ENCODE peak calls at places on chromosomes 12 and 14, in six cellular contexts. One of them, this sample, is unnamed.

GRCh38 chr14:59252772-59253500 is 64.5 kb downstream of the DAAM1 start:
- DNase-seq in PC-3: no peak
- DNase-seq in kidney: no peak
- DNase-seq in HFF-Myc: no peak
- DNase-seq in AG09309: no peak
- DNase-seq in uterus: no peak
- DNase-seq in this sample: no peak

GRCh38 chr12:118060301-118061010 is 523 bp downstream of the WSB2 start:
- DNase-seq in PC-3: peak; percentile 38
- DNase-seq in kidney: peak; percentile 89
- DNase-seq in HFF-Myc: no peak
- DNase-seq in AG09309: no peak
- DNase-seq in uterus: peak; percentile 51
- DNase-seq in this sample: no peak

GRCh38 chr12:112577473-112578334 is 159.0 kb downstream of the PTPN11 start:
- DNase-seq in PC-3: no peak
- DNase-seq in kidney: no peak
- DNase-seq in HFF-Myc: no peak
- DNase-seq in AG09309: no peak
- DNase-seq in uterus: no peak
- DNase-seq in this sample: no peak

GRCh38 chr12:96994900-96995299 is 87.8 kb downstream of the NEDD1 start:
- DNase-seq in PC-3: no peak
- DNase-seq in kidney: no peak
- DNase-seq in HFF-Myc: no peak
- DNase-seq in AG09309: no peak
- DNase-seq in uterus: no peak
- DNase-seq in this sample: no peak

GRCh38 chr14:40188006-40188405 is 755.8 kb upstream of the FBXO33 start:
- DNase-seq in PC-3: peak; percentile 78
- DNase-seq in kidney: no peak
- DNase-seq in HFF-Myc: no peak
- DNase-seq in AG09309: no peak
- DNase-seq in uterus: no peak
- DNase-seq in this sample: peak; percentile 3

GRCh38 chr12:104285740-104286537 is 17.6 kb upstream of the EID3 start:
- DNase-seq in PC-3: peak; percentile 94
- DNase-seq in kidney: no peak
- DNase-seq in HFF-Myc: no peak
- DNase-seq in AG09309: no peak
- DNase-seq in uterus: no peak
- DNase-seq in this sample: no peak

GRCh38 chr14:68795602-68796417 is 2.9 kb upstream of the ZFP36L1 start:
- DNase-seq in PC-3: peak; percentile 84
- DNase-seq in kidney: peak; percentile 95
- DNase-seq in HFF-Myc: no peak
- DNase-seq in AG09309: no peak
- DNase-seq in uterus: peak; percentile 87
- DNase-seq in this sample: no peak

GRCh38 chr12:132056959-132057358 is 87.2 kb downstream of the DDX51 start:
- DNase-seq in PC-3: peak; percentile 26
- DNase-seq in kidney: no peak
- DNase-seq in HFF-Myc: no peak
- DNase-seq in AG09309: no peak
- DNase-seq in uterus: no peak
- DNase-seq in this sample: no peak

GRCh38 chr12:89280833-89281533 is 71.3 kb downstream of the DUSP6 start:
- DNase-seq in PC-3: peak; percentile 29
- DNase-seq in kidney: peak; percentile 39
- DNase-seq in HFF-Myc: no peak
- DNase-seq in AG09309: no peak
- DNase-seq in uterus: no peak
- DNase-seq in this sample: no peak

GRCh38 chr12:46492471-46493351 is 120.1 kb upstream of the SLC38A2 start:
- DNase-seq in PC-3: peak; percentile 89
- DNase-seq in kidney: no peak
- DNase-seq in HFF-Myc: peak; percentile 64
- DNase-seq in AG09309: peak; percentile 44
- DNase-seq in uterus: no peak
- DNase-seq in this sample: peak; percentile 80

GRCh38 chr14:68627868-68628604 is 164.8 kb downstream of the ZFP36L1 start:
- DNase-seq in PC-3: peak; percentile 28
- DNase-seq in kidney: peak; percentile 82
- DNase-seq in HFF-Myc: no peak
- DNase-seq in AG09309: no peak
- DNase-seq in uterus: no peak
- DNase-seq in this sample: no peak

GRCh38 chr12:132319991-132320570 is 9.3 kb downstream of the GALNT9 start:
- DNase-seq in PC-3: no peak
- DNase-seq in kidney: peak; percentile 60
- DNase-seq in HFF-Myc: no peak
- DNase-seq in AG09309: no peak
- DNase-seq in uterus: no peak
- DNase-seq in this sample: no peak

GRCh38 chr12:33439587-33440011 is at the start of gene SYT10:
- DNase-seq in PC-3: no peak
- DNase-seq in kidney: peak; percentile 54
- DNase-seq in HFF-Myc: no peak
- DNase-seq in AG09309: no peak
- DNase-seq in uterus: no peak
- DNase-seq in this sample: no peak

GRCh38 chr12:13425766-13426165 is 229.2 kb downstream of the EMP1 start:
- DNase-seq in PC-3: peak; percentile 71
- DNase-seq in kidney: no peak
- DNase-seq in HFF-Myc: no peak
- DNase-seq in AG09309: peak; percentile 31
- DNase-seq in uterus: no peak
- DNase-seq in this sample: peak; percentile 76

GRCh38 chr12:25796523-25797000 is 161.9 kb upstream of the RASSF8 start:
- DNase-seq in PC-3: peak; percentile 67
- DNase-seq in kidney: no peak
- DNase-seq in HFF-Myc: no peak
- DNase-seq in AG09309: no peak
- DNase-seq in uterus: no peak
- DNase-seq in this sample: no peak

GRCh38 chr12:103712191-103712590 is 125.1 kb downstream of the STAB2 start:
- DNase-seq in PC-3: no peak
- DNase-seq in kidney: no peak
- DNase-seq in HFF-Myc: no peak
- DNase-seq in AG09309: no peak
- DNase-seq in uterus: no peak
- DNase-seq in this sample: no peak

GRCh38 chr14:103695331-103696026 is 19.8 kb downstream of the XRCC3 start:
- DNase-seq in PC-3: no peak
- DNase-seq in kidney: peak; percentile 46
- DNase-seq in HFF-Myc: no peak
- DNase-seq in AG09309: no peak
- DNase-seq in uterus: peak; percentile 13
- DNase-seq in this sample: no peak

GRCh38 chr14:34782031-34782430 is 67.6 kb upstream of the CFL2 start:
- DNase-seq in PC-3: no peak
- DNase-seq in kidney: no peak
- DNase-seq in HFF-Myc: no peak
- DNase-seq in AG09309: no peak
- DNase-seq in uterus: no peak
- DNase-seq in this sample: no peak

GRCh38 chr14:96271421-96271762 is 15.4 kb downstream of the BDKRB1 start:
- DNase-seq in PC-3: no peak
- DNase-seq in kidney: no peak
- DNase-seq in HFF-Myc: no peak
- DNase-seq in AG09309: no peak
- DNase-seq in uterus: no peak
- DNase-seq in this sample: no peak

GRCh38 chr12:89671469-89671868 is 37.2 kb downstream of the ATP2B1 start:
- DNase-seq in PC-3: no peak
- DNase-seq in kidney: no peak
- DNase-seq in HFF-Myc: no peak
- DNase-seq in AG09309: peak; percentile 48
- DNase-seq in uterus: no peak
- DNase-seq in this sample: peak; percentile 50

GRCh38 chr14:92039073-92039719 is 663 bp downstream of the TRIP11 start:
- DNase-seq in PC-3: peak; percentile 63
- DNase-seq in kidney: peak; percentile 82
- DNase-seq in HFF-Myc: peak; percentile 36
- DNase-seq in AG09309: peak; percentile 13
- DNase-seq in uterus: no peak
- DNase-seq in this sample: no peak

GRCh38 chr14:92037989-92038388 is 1.9 kb downstream of the TRIP11 start:
- DNase-seq in PC-3: peak; percentile 6
- DNase-seq in kidney: no peak
- DNase-seq in HFF-Myc: no peak
- DNase-seq in AG09309: no peak
- DNase-seq in uterus: no peak
- DNase-seq in this sample: no peak

GRCh38 chr14:92040431-92041040 is 677 bp upstream of the TRIP11 start:
- DNase-seq in PC-3: peak; percentile 28
- DNase-seq in kidney: no peak
- DNase-seq in HFF-Myc: no peak
- DNase-seq in AG09309: no peak
- DNase-seq in uterus: no peak
- DNase-seq in this sample: no peak

GRCh38 chr14:92039720-92040430 is at the start of gene TRIP11:
- DNase-seq in PC-3: peak; percentile 90
- DNase-seq in kidney: peak; percentile 97
- DNase-seq in HFF-Myc: peak; percentile 63
- DNase-seq in AG09309: peak; percentile 74
- DNase-seq in uterus: peak; percentile 86
- DNase-seq in this sample: no peak

DNA sequence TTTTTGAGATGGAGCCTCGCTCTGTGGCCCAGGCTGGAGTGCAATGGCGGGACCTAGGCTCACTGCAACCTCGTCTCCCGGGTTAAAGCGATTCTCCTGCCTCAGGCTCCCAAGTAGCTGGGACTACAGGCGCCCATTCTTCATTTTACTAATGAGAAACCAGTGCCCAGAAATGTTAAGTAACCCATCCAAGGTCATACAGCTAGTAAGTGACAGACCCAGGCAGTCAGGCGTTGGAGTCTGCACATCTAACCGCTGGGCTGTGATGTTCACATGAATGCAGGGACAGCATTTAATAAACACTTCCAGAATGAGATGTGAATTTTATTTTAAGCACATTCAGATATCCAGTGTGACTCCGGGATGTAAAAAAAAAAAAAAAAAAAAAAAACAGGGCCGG is 1.3 kb upstream of the TRIP11 start:
- DNase-seq in PC-3: no peak
- DNase-seq in kidney: no peak
- DNase-seq in HFF-Myc: no peak
- DNase-seq in AG09309: no peak
- DNase-seq in uterus: no peak
- DNase-seq in this sample: no peak
- H3K4me3 ChIP-seq in PC-3: peak overlapping the region; percentile 92
- H3K4me3 ChIP-seq in kidney: peak overlapping the region; percentile 97
- H3K4me3 ChIP-seq in HFF-Myc: peak overlapping the region; percentile 78
- H3K4me3 ChIP-seq in AG09309: no peak overlapping the region
- H3K4me3 ChIP-seq in uterus: peak overlapping the region; percentile 52
- H3K4me3 ChIP-seq in this sample: peak overlapping the region; percentile 81

DNA sequence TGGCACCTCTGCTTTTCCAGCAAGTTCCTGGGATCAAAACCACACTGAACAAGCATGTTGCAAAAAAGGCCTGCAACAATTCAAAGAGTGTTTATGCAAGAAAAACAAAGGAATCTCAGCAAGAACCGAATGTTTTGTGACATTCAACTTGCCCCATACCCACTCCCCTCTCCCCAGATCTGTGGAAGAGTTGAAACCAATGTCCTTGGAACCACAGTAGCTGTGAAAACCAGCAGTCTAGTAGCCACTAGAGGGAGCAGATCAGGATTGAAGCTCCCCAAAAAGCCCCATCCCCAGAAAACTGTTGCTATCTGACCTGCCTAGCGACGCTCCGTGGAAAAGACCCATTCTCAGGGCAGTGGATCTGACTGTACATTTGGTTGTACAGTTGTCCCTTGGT is 27.1 kb downstream of the PRKAB1 start:
- DNase-seq in PC-3: peak; percentile 32
- DNase-seq in kidney: no peak
- DNase-seq in HFF-Myc: no peak
- DNase-seq in AG09309: no peak
- DNase-seq in uterus: no peak
- DNase-seq in this sample: no peak
- TF ChIP-seq CTCF in PC-3: peak; percentile 70
- TF ChIP-seq CTCF in kidney: peak; percentile 42
- TF ChIP-seq CTCF in HFF-Myc: peak; percentile 65
- TF ChIP-seq CTCF in AG09309: peak; percentile 63
- TF ChIP-seq CTCF in uterus: no peak
- TF ChIP-seq CTCF in this sample: peak; percentile 75

DNA sequence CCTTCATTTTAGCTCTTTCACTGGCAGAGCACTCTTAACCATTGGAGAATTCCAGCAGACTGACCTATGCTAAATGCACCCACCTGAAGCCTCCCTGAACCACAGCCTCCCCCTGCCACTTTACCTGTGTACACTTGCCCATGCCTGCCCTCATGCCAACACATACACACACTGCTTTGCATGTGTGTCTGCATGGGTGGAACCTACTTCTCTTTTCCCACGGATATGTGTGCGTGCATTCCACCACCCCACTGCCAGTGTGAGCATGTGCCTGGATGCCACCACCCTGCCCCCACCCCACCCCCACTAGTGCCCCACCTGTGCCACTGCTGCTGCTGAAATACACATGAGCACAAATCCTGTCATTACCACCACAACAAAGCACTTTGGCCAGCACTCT is 49.5 kb upstream of the EEA1 start:
- DNase-seq in PC-3: no peak
- DNase-seq in kidney: no peak
- DNase-seq in HFF-Myc: no peak
- DNase-seq in AG09309: no peak
- DNase-seq in uterus: no peak
- DNase-seq in this sample: no peak
- H3K4me3 ChIP-seq in PC-3: no peak overlapping the region
- H3K4me3 ChIP-seq in kidney: no peak overlapping the region
- H3K4me3 ChIP-seq in HFF-Myc: no peak overlapping the region
- H3K4me3 ChIP-seq in AG09309: no peak overlapping the region
- H3K4me3 ChIP-seq in uterus: no peak overlapping the region
- H3K4me3 ChIP-seq in this sample: no peak overlapping the region

GRCh38 chr12:67943295-67943892 is 45.9 kb upstream of the IFNG-AS1 start:
- DNase-seq in PC-3: peak; percentile 90
- DNase-seq in kidney: no peak
- DNase-seq in HFF-Myc: peak; percentile 69
- DNase-seq in AG09309: peak; percentile 51
- DNase-seq in uterus: peak; percentile 77
- DNase-seq in this sample: peak; percentile 32
- TF ChIP-seq CTCF in PC-3: peak; percentile 85
- TF ChIP-seq CTCF in kidney: peak; percentile 76
- TF ChIP-seq CTCF in HFF-Myc: peak; percentile 45
- TF ChIP-seq CTCF in AG09309: peak; percentile 56
- TF ChIP-seq CTCF in uterus: peak; percentile 84
- TF ChIP-seq CTCF in this sample: peak; percentile 79

DNA sequence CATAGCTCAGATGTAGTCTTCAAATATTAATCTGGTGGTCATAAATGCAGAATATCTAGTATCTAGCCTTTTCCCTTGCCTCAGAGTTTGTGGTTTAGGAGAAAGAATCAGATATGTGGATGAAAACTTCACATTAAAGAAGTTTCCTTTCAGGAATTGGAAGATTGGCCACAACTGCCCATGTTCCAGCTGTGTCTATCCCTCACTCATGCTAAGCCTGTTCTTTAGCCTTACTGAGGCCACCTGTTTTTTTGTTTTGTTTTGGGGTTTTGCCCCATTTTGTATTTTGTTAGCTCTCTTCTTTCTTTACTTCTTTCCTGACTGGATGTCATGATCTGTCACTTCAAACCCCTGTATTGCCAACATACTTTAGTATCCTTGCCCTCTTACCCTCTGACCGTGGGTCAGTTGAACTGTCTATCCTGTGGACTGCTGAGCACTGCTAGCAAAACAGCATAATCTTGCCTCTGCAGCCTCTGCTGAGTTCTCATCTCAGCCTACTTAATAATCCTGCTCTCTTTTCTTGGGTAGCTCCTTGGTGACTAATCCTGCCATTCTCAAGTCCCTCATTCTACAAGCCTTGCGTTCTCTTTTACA is 22.0 kb upstream of the CCT2 start:
- DNase-seq in PC-3: no peak
- DNase-seq in kidney: no peak
- DNase-seq in HFF-Myc: no peak
- DNase-seq in AG09309: no peak
- DNase-seq in uterus: no peak
- DNase-seq in this sample: no peak
- H3K4me3 ChIP-seq in PC-3: no peak overlapping the region
- H3K4me3 ChIP-seq in kidney: no peak overlapping the region
- H3K4me3 ChIP-seq in HFF-Myc: no peak overlapping the region
- H3K4me3 ChIP-seq in AG09309: no peak overlapping the region
- H3K4me3 ChIP-seq in uterus: no peak overlapping the region
- H3K4me3 ChIP-seq in this sample: no peak overlapping the region